ENCODE peak calls at places on chromosomes 12 and 14, in six cellular contexts. One of them, this sample, is unnamed.
A peak's percentile ranks its signal among the peaks of the same experiment; 100 is the strongest.

GRCh38 chr12:50517456-50518048 is 12.8 kb downstream of the DIP2B start:
- DNase-seq in stimulated activated CD4-positive, alpha-beta T cell treated with anti-CD3 and anti-CD28 coated beads, Interleukin-2, amount 100 ng/mL, for 48 hours: no peak
- DNase-seq in RPMI7951: no peak
- DNase-seq in T47D: no peak
- DNase-seq in mucosa of gallbladder: no peak
- DNase-seq in RWPE1: peak; percentile 20
- DNase-seq in this sample: no peak

GRCh38 chr12:109494348-109494881 is 17.0 kb downstream of the UBE3B start:
- DNase-seq in mucosa of gallbladder: no peak
- DNase-seq in RWPE1: no peak
- DNase-seq in RPMI7951: no peak
- DNase-seq in stimulated activated CD4-positive, alpha-beta T cell treated with anti-CD3 and anti-CD28 coated beads, Interleukin-2, amount 100 ng/mL, for 48 hours: no peak
- DNase-seq in T47D: no peak
- DNase-seq in this sample: no peak

GRCh38 chr14:75340921-75341320 is 62.3 kb downstream of the FOS start:
- DNase-seq in RWPE1: no peak
- DNase-seq in RPMI7951: no peak
- DNase-seq in T47D: no peak
- DNase-seq in mucosa of gallbladder: peak; percentile 81
- DNase-seq in stimulated activated CD4-positive, alpha-beta T cell treated with anti-CD3 and anti-CD28 coated beads, Interleukin-2, amount 100 ng/mL, for 48 hours: no peak
- DNase-seq in this sample: no peak

GRCh38 chr12:124171231-124171985 is 123.5 kb upstream of the RFLNA start:
- DNase-seq in mucosa of gallbladder: no peak
- DNase-seq in RWPE1: no peak
- DNase-seq in stimulated activated CD4-positive, alpha-beta T cell treated with anti-CD3 and anti-CD28 coated beads, Interleukin-2, amount 100 ng/mL, for 48 hours: no peak
- DNase-seq in RPMI7951: no peak
- DNase-seq in T47D: no peak
- DNase-seq in this sample: no peak

GRCh38 chr14:105500726-105501101 is 9.7 kb downstream of the TEDC1 start:
- DNase-seq in T47D: no peak
- DNase-seq in stimulated activated CD4-positive, alpha-beta T cell treated with anti-CD3 and anti-CD28 coated beads, Interleukin-2, amount 100 ng/mL, for 48 hours: no peak
- DNase-seq in RWPE1: no peak
- DNase-seq in mucosa of gallbladder: no peak
- DNase-seq in RPMI7951: no peak
- DNase-seq in this sample: no peak

GRCh38 chr14:46250113-46250703 is 401.4 kb downstream of the RPL10L start:
- DNase-seq in RPMI7951: no peak
- DNase-seq in mucosa of gallbladder: no peak
- DNase-seq in T47D: peak; percentile 5
- DNase-seq in RWPE1: peak; percentile 5
- DNase-seq in stimulated activated CD4-positive, alpha-beta T cell treated with anti-CD3 and anti-CD28 coated beads, Interleukin-2, amount 100 ng/mL, for 48 hours: no peak
- DNase-seq in this sample: no peak

GRCh38 chr12:108815369-108815768 is 42.0 kb downstream of the SSH1 start:
- DNase-seq in RPMI7951: no peak
- DNase-seq in RWPE1: no peak
- DNase-seq in T47D: no peak
- DNase-seq in stimulated activated CD4-positive, alpha-beta T cell treated with anti-CD3 and anti-CD28 coated beads, Interleukin-2, amount 100 ng/mL, for 48 hours: no peak
- DNase-seq in mucosa of gallbladder: no peak
- DNase-seq in this sample: no peak

GRCh38 chr14:60242420-60242819 is 6.6 kb upstream of the PPM1A start:
- DNase-seq in T47D: no peak
- DNase-seq in stimulated activated CD4-positive, alpha-beta T cell treated with anti-CD3 and anti-CD28 coated beads, Interleukin-2, amount 100 ng/mL, for 48 hours: no peak
- DNase-seq in RPMI7951: no peak
- DNase-seq in mucosa of gallbladder: no peak
- DNase-seq in RWPE1: no peak
- DNase-seq in this sample: no peak